ENCODE peak calls at places on chromosome 7, in four cellular contexts. V is activated CD4-positive, alpha-beta T cell treated with anti-CD3 and anti-CD28 coated beads for 1 hour; Y is stimulated activated CD8-positive, alpha-beta memory T cell treated with anti-CD3 and anti-CD28 coated beads, Interleukin-15, amount 100 ng/mL, for 24 hours; L is left lobe of liver. X is an unnamed sample.

GRCh38 chr7:116236020-116236630 is 25.8 kb downstream of the TES start:
- DNase-seq in V (peak; percentile 25), Y (no peak), L (peak; percentile 45), X (no peak)

GRCh38 chr7:55977831-55978230 is 13.4 kb downstream of the NIPSNAP2 start:
- DNase-seq in V (no peak), Y (no peak), L (no peak), X (no peak)

GRCh38 chr7:47725031-47725780 is 143.3 kb upstream of the TNS3 start:
- DNase-seq in V (no peak), Y (no peak), L (peak; percentile 12), X (no peak)

GRCh38 chr7:28179081-28180030 is 1.2 kb downstream of the JAZF1 start:
- DNase-seq in V (peak; percentile 57), Y (peak; percentile 43), L (peak; percentile 81), X (peak; percentile 54)

GRCh38 chr7:157211710-157212109 is 73.0 kb downstream of the UBE3C start:
- DNase-seq in V (no peak), Y (no peak), L (no peak), X (no peak)

GRCh38 chr7:47844311-47844710 is 104.0 kb downstream of the PKD1L1 start:
- DNase-seq in V (no peak), Y (no peak), L (no peak), X (no peak)

GRCh38 chr7:31935671-31936070 is 134.5 kb downstream of the PDE1C start:
- DNase-seq in V (no peak), Y (no peak), L (no peak), X (no peak)

GRCh38 chr7:11831383-11831726 is 643 bp downstream of the THSD7A start:
- DNase-seq in V (no peak), Y (no peak), L (no peak), X (no peak)

GRCh38 chr7:71787513-71787912 is 624.6 kb downstream of the CALN1 start:
- DNase-seq in V (no peak), Y (no peak), L (no peak), X (no peak)

GRCh38 chr7:1987084-1987535 is 245.6 kb downstream of the MAD1L1 start:
- DNase-seq in V (no peak), Y (no peak), L (no peak), X (no peak)

GRCh38 chr7:117673839-117674238 is 194.0 kb downstream of the CFTR start:
- DNase-seq in V (no peak), Y (no peak), L (no peak), X (no peak)

GRCh38 chr7:29131678-29132077 is 14.7 kb downstream of the CPVL start:
- DNase-seq in V (no peak), Y (no peak), L (no peak), X (no peak)

GRCh38 chr7:44565795-44566559 is 7.7 kb downstream of the DDX56 start:
- DNase-seq in V (no peak), Y (no peak), L (peak; percentile 39), X (no peak)

GRCh38 chr7:26618458-26618857 is 245.9 kb downstream of the SKAP2 start:
- DNase-seq in V (no peak), Y (no peak), L (no peak), X (no peak)

GRCh38 chr7:37786741-37787569 is 61.4 kb upstream of the NME8 start:
- DNase-seq in V (no peak), Y (no peak), L (no peak), X (peak; percentile 21)

GRCh38 chr7:125899577-125899976 is 970.0 kb upstream of the POT1 start:
- DNase-seq in V (no peak), Y (no peak), L (no peak), X (no peak)

GRCh38 chr7:1354661-1355567 is 104.4 kb downstream of the MICALL2 start:
- DNase-seq in V (no peak), Y (no peak), L (no peak), X (no peak)

GRCh38 chr7:46569117-46569433 is 648.0 kb upstream of the IGFBP3 start:
- DNase-seq in V (no peak), Y (no peak), L (no peak), X (no peak)

GRCh38 chr7:93902777-93903423 is 3.5 kb upstream of the GNGT1 start:
- DNase-seq in V (no peak), Y (no peak), L (no peak), X (no peak)

GRCh38 chr7:79182283-79182682 is 271.2 kb downstream of the MAGI2 start:
- DNase-seq in V (no peak), Y (no peak), L (no peak), X (no peak)

GRCh38 chr7:7438851-7439250 is 96.8 kb downstream of the COL28A1 start:
- DNase-seq in V (no peak), Y (no peak), L (no peak), X (no peak)

GRCh38 chr7:150972094-150972493 is 6.0 kb downstream of the KCNH2 start:
- DNase-seq in V (no peak), Y (no peak), L (no peak), X (no peak)

GRCh38 chr7:157737151-157738063 is 400.6 kb downstream of the DNAJB6 start:
- DNase-seq in V (no peak), Y (no peak), L (no peak), X (no peak)

GRCh38 chr7:117827861-117828260 is 45.4 kb downstream of the CTTNBP2 start:
- DNase-seq in V (no peak), Y (no peak), L (no peak), X (no peak)

GRCh38 chr7:54802841-54803240 is 43.8 kb upstream of the SEC61G start:
- DNase-seq in V (no peak), Y (no peak), L (no peak), X (no peak)

GRCh38 chr7:153381275-153382119 is 621.9 kb downstream of the ACTR3B start:
- DNase-seq in V (no peak), Y (no peak), L (no peak), X (peak; percentile 37)

GRCh38 chr7:53604201-53604600 is 568.8 kb downstream of the POM121L12 start:
- DNase-seq in V (no peak), Y (no peak), L (no peak), X (no peak)

GRCh38 chr7:105013818-105014724 is at the start of gene KMT2E:
- DNase-seq in V (peak; percentile 90), Y (peak; percentile 83), L (peak; percentile 90), X (peak; percentile 46)

GRCh38 chr7:150958603-150959002 is 19.5 kb downstream of the KCNH2 start:
- DNase-seq in V (no peak), Y (no peak), L (no peak), X (no peak)

GRCh38 chr7:91165846-91166230 is 98.4 kb upstream of the FZD1 start:
- DNase-seq in V (no peak), Y (no peak), L (no peak), X (no peak)

GRCh38 chr7:86968618-86969017 is 90.8 kb downstream of the ELAPOR2 start:
- DNase-seq in V (no peak), Y (no peak), L (no peak), X (no peak)

X was measured in GM12891.